ENCODE peak calls at places on chromosomes 2 and 18, in four cellular contexts. G is stomach, Q is tibial nerve, L is HCT116. C is an unnamed sample.
A peak's percentile ranks its signal among the peaks of the same experiment; 100 is the strongest.

GRCh38 chr2:47534179-47534919 is 131.4 kb downstream of the MSH2 start:
- DNase-seq in G (no peak), Q (no peak), L (no peak), C (no peak)

GRCh38 chr2:181619511-181619910 is 37.4 kb downstream of the CERKL start:
- DNase-seq in G (no peak), Q (no peak), L (no peak), C (no peak)

GRCh38 chr18:36179562-36180334 is 7.5 kb upstream of the MOCOS start:
- DNase-seq in G (peak; percentile 82), Q (peak; percentile 75), L (no peak), C (peak; percentile 91)

GRCh38 chr2:234257859-234258561 is 207.5 kb downstream of the SPP2 start:
- DNase-seq in G (peak; percentile 46), Q (no peak), L (peak; percentile 92), C (peak; percentile 22)

GRCh38 chr2:109558076-109558882 is 55.5 kb downstream of the SEPTIN10 start:
- DNase-seq in G (peak; percentile 69), Q (no peak), L (peak; percentile 68), C (no peak)

GRCh38 chr2:48530033-48530804 is at the start of gene STON1:
- DNase-seq in G (peak; percentile 30), Q (no peak), L (no peak), C (peak; percentile 36)

GRCh38 chr18:28161608-28162599 is 15.0 kb downstream of the CDH2 start:
- DNase-seq in G (no peak), Q (no peak), L (no peak), C (no peak)

GRCh38 chr2:219957815-219958214 is 330.4 kb downstream of the SLC4A3 start:
- DNase-seq in G (no peak), Q (no peak), L (no peak), C (no peak)

GRCh38 chr2:226771067-226771466 is 28.6 kb downstream of the IRS1 start:
- DNase-seq in G (no peak), Q (no peak), L (no peak), C (no peak)

GRCh38 chr2:19488009-19488691 is 129.7 kb upstream of the OSR1 start:
- DNase-seq in G (no peak), Q (no peak), L (peak; percentile 95), C (no peak)

GRCh38 chr2:206984206-206984605 is 44.9 kb downstream of the CPO start:
- DNase-seq in G (no peak), Q (no peak), L (no peak), C (no peak)

GRCh38 chr2:216082805-216083204 is 1.1 kb downstream of the TMEM169 start:
- DNase-seq in G (no peak), Q (no peak), L (no peak), C (no peak)

GRCh38 chr2:234751275-234751938 is 200.4 kb upstream of the SH3BP4 start:
- DNase-seq in G (no peak), Q (no peak), L (no peak), C (no peak)

GRCh38 chr2:33437297-33437696 is 39.2 kb upstream of the RASGRP3 start:
- DNase-seq in G (no peak), Q (no peak), L (no peak), C (no peak)

GRCh38 chr2:55618025-55618648 is 715 bp upstream of the PPP4R3B start:
- DNase-seq in G (no peak), Q (no peak), L (no peak), C (no peak)

GRCh38 chr2:118153433-118153832 is 65.2 kb downstream of the INSIG2 start:
- DNase-seq in G (no peak), Q (no peak), L (no peak), C (no peak)

GRCh38 chr2:33477473-33478468 is 1.3 kb downstream of the RASGRP3 start:
- DNase-seq in G (peak; percentile 33), Q (no peak), L (no peak), C (peak; percentile 37)

GRCh38 chr2:18356676-18357075 is 203.8 kb downstream of the RDH14 start:
- DNase-seq in G (no peak), Q (no peak), L (no peak), C (no peak)

GRCh38 chr2:73984203-73984921 is at the start of gene TET3:
- DNase-seq in G (peak; percentile 67), Q (no peak), L (no peak), C (no peak)

GRCh38 chr18:62450546-62451395 is 72.1 kb upstream of the ZCCHC2 start:
- DNase-seq in G (peak; percentile 72), Q (peak; percentile 19), L (peak; percentile 86), C (no peak)

GRCh38 chr2:237165405-237166276 is 80.0 kb downstream of the COPS8 start:
- DNase-seq in G (no peak), Q (no peak), L (peak; percentile 35), C (no peak)

GRCh38 chr2:241864897-241865213 is 4.7 kb upstream of the RTP5 start:
- DNase-seq in G (no peak), Q (no peak), L (no peak), C (no peak)

DNA sequence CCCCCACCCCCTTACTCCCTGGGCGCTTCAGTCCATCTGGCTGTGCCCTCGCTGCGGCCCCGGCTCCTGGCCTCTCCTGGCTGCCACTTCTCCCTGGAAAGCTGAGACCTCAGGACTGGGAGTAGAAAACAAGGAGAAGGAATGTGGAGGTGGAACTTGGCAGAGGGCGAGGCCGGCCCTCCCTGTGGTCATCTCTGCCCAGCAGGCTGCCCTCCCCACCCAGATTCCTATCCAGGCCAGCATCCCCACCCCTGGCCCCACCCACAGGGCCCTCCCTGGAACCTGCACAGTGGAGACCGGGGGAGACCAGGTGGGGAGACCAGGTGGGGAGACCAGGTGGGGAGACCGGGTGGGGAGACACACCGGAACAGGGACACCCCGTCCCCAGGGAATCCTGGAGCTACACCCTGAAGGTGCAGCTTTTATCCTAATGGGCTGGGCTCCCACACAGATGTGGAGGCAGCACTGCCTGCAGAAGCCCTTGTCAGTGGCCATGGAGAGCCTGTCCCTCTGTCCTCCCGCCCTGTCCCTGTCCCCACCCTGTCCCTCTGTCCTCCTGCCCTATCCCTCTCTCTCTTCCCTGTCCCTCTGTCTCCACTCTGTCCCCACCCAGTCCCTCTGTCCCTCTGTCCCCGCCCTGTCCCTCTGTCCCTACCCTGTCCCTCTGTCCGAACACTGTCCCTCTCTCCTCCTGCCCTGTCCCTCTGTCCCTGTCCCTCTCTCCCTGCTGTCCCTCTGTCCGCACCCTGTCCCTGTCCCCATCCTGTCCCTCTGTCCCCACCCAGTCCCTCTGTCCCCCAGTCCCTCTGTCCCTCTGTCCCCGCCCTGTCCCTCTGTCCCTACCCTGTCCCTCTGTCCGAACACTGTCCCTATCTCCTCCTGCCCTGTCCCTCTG is 157.1 kb downstream of the PXDN start:
- DNase-seq in G (no peak), Q (no peak), L (no peak), C (no peak)
- TF ChIP-seq POLR2A in G (no peak), Q (no peak), L (no peak), C (no peak)

GRCh38 chr2:101820519-101820918 is 123.0 kb downstream of the MAP4K4 start:
- DNase-seq in G (no peak), Q (no peak), L (no peak), C (no peak)
- H3K27ac ChIP-seq in G (no peak overlapping the region), Q (peak overlapping the region; percentile 47), L (no peak overlapping the region), C (no peak overlapping the region)

GRCh38 chr18:58635891-58636290 is 7.0 kb upstream of the ALPK2 start:
- DNase-seq in G (no peak), Q (no peak), L (peak; percentile 7), C (no peak)
- TF ChIP-seq CTCF in G (no peak), Q (no peak), L (no peak), C (no peak)

GRCh38 chr18:21600526-21601410 is at the start of gene ESCO1:
- DNase-seq in G (peak; percentile 96), Q (peak; percentile 88), L (peak; percentile 99), C (peak; percentile 95)
- TF ChIP-seq POLR2A in G (no peak), Q (peak; percentile 77), L (no peak), C (peak; percentile 67)

DNA sequence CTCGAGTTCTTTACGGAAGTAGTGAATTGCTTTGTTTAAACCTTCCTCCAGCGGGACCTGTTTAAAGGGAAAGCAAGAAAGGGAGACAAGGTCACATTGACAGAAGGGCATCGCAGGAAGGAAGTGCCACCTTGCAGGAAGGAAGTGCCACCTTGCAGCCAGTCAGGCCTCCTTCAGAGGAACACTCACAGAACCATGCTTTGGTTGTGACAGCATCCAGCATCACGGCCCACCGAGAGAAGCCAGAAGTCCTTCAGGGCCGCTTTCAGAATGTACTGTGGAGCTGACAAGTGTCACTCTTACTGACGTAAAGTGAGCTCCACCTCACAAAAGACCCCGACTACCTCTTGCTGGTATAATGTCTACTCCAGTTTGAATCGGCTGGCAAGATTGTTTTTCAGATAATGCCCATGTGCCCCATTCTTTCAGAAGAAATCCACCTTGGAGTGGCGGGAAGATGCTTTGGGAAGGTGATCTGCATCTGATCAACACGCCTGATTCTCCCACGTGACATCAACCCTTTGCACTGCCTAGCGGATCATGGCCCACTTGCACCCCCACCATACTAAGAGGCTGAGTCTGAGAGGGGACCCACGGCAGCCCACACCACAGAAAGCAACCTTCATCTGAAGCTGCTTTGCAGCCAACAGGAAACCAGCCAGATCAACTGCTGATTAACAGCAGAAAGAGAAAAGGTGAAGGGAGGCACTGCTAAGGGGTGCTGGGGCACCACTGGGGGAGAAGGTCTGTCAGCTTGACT is 99.8 kb downstream of the UXS1 start:
- DNase-seq in G (no peak), Q (no peak), L (no peak), C (no peak)
- H3K27ac ChIP-seq in G (no peak overlapping the region), Q (no peak overlapping the region), L (no peak overlapping the region), C (no peak overlapping the region)

C was measured in testis.